ENCODE peak calls at places on chromosomes 13 and 19, in ten cellular contexts. J is K562, F is neural progenitor cell, O is endodermal cell, P is HCT116, K is astrocyte, A is keratinocyte, H is fibroblast of lung, R is PC-3, B is IMR-90. U is an unnamed sample.

GRCh38 chr19:14542721-14543328 is 13.4 kb downstream of the TECR start:
- DNase-seq in A (no peak), P (no peak), B (no peak), O (no peak), J (peak; percentile 36), K (no peak), R (no peak), H (no peak), F (no peak), U (no peak)

GRCh38 chr19:50820549-50821247 is 2.9 kb downstream of the KLK1 start:
- DNase-seq in H (no peak), R (no peak), A (no peak), J (peak; percentile 87), K (no peak), B (no peak), P (no peak), F (no peak), O (peak; percentile 73), U (peak; percentile 92)

GRCh38 chr13:51999525-51999924 is 11.7 kb downstream of the ATP7B start:
- DNase-seq in O (peak; percentile 69), F (no peak), K (peak; percentile 42), H (peak; percentile 15), P (no peak), J (no peak), B (peak; percentile 25), R (peak; percentile 38), A (no peak), U (no peak)

GRCh38 chr19:38458991-38459390 is 25.5 kb downstream of the RYR1 start:
- DNase-seq in J (no peak), A (no peak), K (no peak), R (no peak), B (no peak), P (no peak), H (no peak), O (no peak), F (no peak), U (no peak)

GRCh38 chr19:45508931-45509691 is 1.8 kb downstream of the VASP start:
- DNase-seq in B (peak; percentile 66), P (no peak), R (peak; percentile 57), H (peak; percentile 65), F (peak; percentile 77), K (peak; percentile 64), A (no peak), O (peak; percentile 93), J (peak; percentile 64), U (peak; percentile 83)

GRCh38 chr19:40783711-40784110 is 5.7 kb downstream of the RAB4B start:
- DNase-seq in J (no peak), R (no peak), B (no peak), K (no peak), A (no peak), P (no peak), F (no peak), H (no peak), O (no peak), U (no peak)

GRCh38 chr13:20672772-20673171 is 30.7 kb upstream of the IL17D start:
- DNase-seq in B (peak; percentile 28), K (peak; percentile 10), P (no peak), H (peak; percentile 20), A (no peak), R (no peak), O (no peak), J (no peak), F (no peak), U (no peak)

GRCh38 chr13:73261739-73262216 is 203.0 kb downstream of the KLF5 start:
- DNase-seq in H (no peak), J (no peak), A (peak; percentile 98), P (no peak), F (no peak), O (peak; percentile 73), K (no peak), R (peak; percentile 48), B (no peak), U (no peak)

GRCh38 chr13:44770951-44771350 is 194.8 kb upstream of the TSC22D1 start:
- DNase-seq in H (no peak), K (no peak), F (no peak), B (no peak), A (no peak), R (no peak), J (no peak), O (no peak), P (no peak), U (no peak)

GRCh38 chr13:87094646-87095045 is 576.5 kb upstream of the SLITRK5 start:
- DNase-seq in F (peak; percentile 49), R (peak; percentile 5), O (no peak), B (no peak), P (no peak), H (peak; percentile 50), K (no peak), A (no peak), J (no peak), U (no peak)
- H3K9ac ChIP-seq in F (no peak overlapping the region), R (no peak overlapping the region), O (peak overlapping the region; percentile 8), B (no peak overlapping the region), P (no peak overlapping the region), H (no peak overlapping the region), K (no peak overlapping the region), A (no peak overlapping the region), J (no peak overlapping the region), U (no peak overlapping the region)

DNA sequence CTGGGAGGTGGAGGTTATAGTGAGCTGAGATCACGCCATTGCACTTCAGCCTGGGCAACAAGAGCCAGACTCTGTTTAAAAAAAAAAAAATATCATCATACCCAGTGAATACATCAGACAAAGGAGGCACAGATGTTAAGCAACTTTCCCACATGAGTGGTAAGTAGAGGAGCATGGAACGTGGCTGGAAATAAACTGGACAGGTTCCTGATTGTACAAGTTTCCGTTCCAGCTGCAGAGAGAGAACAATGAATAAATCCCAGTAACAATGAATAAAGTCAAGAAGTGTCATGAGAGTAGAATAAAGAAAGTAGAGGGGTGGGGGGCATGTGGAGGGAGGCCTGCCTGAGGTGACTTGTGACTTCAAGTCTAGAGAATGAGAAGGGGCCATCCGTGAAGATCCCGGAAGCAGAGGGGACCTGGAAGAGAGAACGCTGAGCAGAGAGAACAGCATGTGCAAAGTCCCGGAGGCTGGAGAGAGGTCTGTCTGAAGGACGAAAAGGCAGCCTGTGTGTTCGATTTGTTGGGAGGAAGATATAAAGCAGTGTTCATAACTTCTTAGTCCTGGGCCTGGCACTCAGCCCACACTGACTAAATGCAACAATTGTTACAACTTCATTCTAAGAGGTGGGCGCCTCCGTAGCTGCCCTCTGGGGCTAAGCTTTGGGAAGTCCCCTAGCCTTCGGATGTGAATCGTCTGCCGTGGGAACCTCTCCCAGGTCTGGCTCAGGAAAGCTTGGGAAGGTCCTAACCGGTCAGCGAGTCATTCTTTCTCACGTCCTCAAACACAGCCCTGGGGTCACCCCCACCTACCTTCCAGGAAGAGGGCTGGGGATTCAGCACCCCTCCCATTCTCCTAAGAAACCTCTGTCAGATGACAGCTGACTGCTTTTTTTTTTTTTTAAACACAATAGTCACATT is 15.3 kb upstream of the ARHGEF18 start:
- DNase-seq in K (peak; percentile 8), P (no peak), B (no peak), J (no peak), A (no peak), O (no peak), F (no peak), R (peak; percentile 20), H (no peak), U (no peak)
- H3K4me1 ChIP-seq in K (no peaks in the 10 kb centered on the region), P (no peaks in the 10 kb centered on the region), B (no peaks in the 10 kb centered on the region), J (no peaks in the 10 kb centered on the region), A (no peaks in the 10 kb centered on the region), O (no peaks in the 10 kb centered on the region), F (no peaks in the 10 kb centered on the region), R (no peaks in the 10 kb centered on the region), H (no peaks in the 10 kb centered on the region), U (no peaks in the 10 kb centered on the region)

DNA sequence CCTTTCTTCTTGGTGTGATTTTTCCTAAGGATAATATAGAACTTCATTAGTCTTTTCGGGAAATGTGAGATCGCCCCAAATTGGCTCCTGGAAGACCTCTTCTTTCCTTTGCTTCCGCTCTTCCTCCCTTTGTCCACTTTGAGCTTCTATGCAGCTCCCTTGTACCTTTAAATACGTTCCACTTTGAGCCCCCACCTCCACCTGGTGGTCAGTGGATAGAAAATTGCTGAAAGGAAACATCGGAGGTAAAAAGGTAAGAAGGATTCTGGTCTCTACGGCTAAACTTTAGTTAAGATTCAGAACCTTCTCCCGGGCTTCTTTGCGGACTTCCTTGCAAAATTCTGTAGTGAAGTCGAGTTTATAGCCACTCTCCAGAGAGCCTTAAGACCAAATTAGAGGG is 55.0 kb upstream of the TM9SF2 start:
- DNase-seq in O (peak; percentile 84), B (no peak), F (no peak), J (no peak), A (no peak), H (no peak), R (peak; percentile 2), K (no peak), P (peak; percentile 36), U (no peak)
- TF ChIP-seq CTCF in O (peak; percentile 70), B (no peak), F (peak; percentile 40), J (no peak), A (no peak), H (no peak), R (peak; percentile 40), K (no peak), P (peak; percentile 58), U (no peak)

GRCh38 chr19:17468302-17469091 is 1.8 kb upstream of the SLC27A1 start:
- DNase-seq in P (no peak), O (peak; percentile 67), A (peak; percentile 40), F (peak; percentile 41), B (no peak), H (no peak), R (no peak), J (no peak), K (no peak), U (peak; percentile 29)
- H3K9ac ChIP-seq in P (peak overlapping the region; percentile 82), O (peak overlapping the region; percentile 52), A (peak overlapping the region; percentile 83), F (no peak overlapping the region), B (peak overlapping the region; percentile 15), H (peak overlapping the region; percentile 17), R (peak overlapping the region; percentile 76), J (peak overlapping the region; percentile 57), K (peak overlapping the region; percentile 65), U (no peak overlapping the region)

GRCh38 chr19:8388612-8388958 is 1.6 kb upstream of the RAB11B start:
- DNase-seq in R (no peak), K (no peak), O (no peak), H (no peak), F (no peak), A (no peak), P (no peak), J (no peak), B (no peak), U (no peak)
- H3K4me1 ChIP-seq in R (peaks cover 31% of the 10 kb centered on the region), K (peaks cover 10% of the 10 kb centered on the region), O (peaks cover 11% of the 10 kb centered on the region), H (peaks cover 6% of the 10 kb centered on the region), F (no peaks in the 10 kb centered on the region), A (peaks cover 13% of the 10 kb centered on the region), P (peaks cover 6% of the 10 kb centered on the region), J (peaks cover 33% of the 10 kb centered on the region), B (peaks cover 9% of the 10 kb centered on the region), U (peaks cover 14% of the 10 kb centered on the region)

GRCh38 chr13:42836930-42837329 is 55.5 kb downstream of the FAM216B start:
- DNase-seq in B (peak; percentile 51), O (peak; percentile 65), F (peak; percentile 25), J (no peak), H (peak; percentile 89), P (peak; percentile 4), R (peak; percentile 46), K (peak; percentile 7), A (no peak), U (no peak)
- TF ChIP-seq CTCF in B (peak; percentile 49), O (peak; percentile 73), F (peak; percentile 37), J (no peak), H (peak; percentile 34), P (peak; percentile 17), R (peak; percentile 57), K (no peak), A (peak; percentile 21), U (no peak)

U was measured in colonic mucosa.